ENCODE peak calls at places on chromosomes 12 and 14, in five cellular contexts. S is ELR, G is hypothalamus, A is spleen, H is COR-L47. J is an unnamed sample.

GRCh38 chr12:39935275-39935674 is 170.6 kb downstream of the SLC2A13 start:
- DNase-seq in S (peak; percentile 17), G (no peak), A (no peak), H (no peak), J (no peak)

GRCh38 chr14:20679907-20680306 is 4.5 kb upstream of the RNASE4 start:
- DNase-seq in S (peak; percentile 56), G (no peak), A (no peak), H (no peak), J (no peak)

GRCh38 chr14:96797943-96798349 is 764 bp downstream of the VRK1 start:
- DNase-seq in S (no peak), G (no peak), A (no peak), H (no peak), J (no peak)

GRCh38 chr12:32894566-32894965 is 2.0 kb downstream of the PKP2 start:
- DNase-seq in S (no peak), G (no peak), A (no peak), H (no peak), J (no peak)

GRCh38 chr14:68977741-68978549 is 1.2 kb downstream of the ACTN1 start:
- DNase-seq in S (peak; percentile 95), G (peak; percentile 30), A (peak; percentile 91), H (peak; percentile 17), J (peak; percentile 9)

GRCh38 chr14:90060312-90060964 is 1.4 kb upstream of the KCNK13 start:
- DNase-seq in S (peak; percentile 68), G (peak; percentile 57), A (no peak), H (peak; percentile 53), J (peak; percentile 57)

GRCh38 chr14:59507063-59507751 is 22.9 kb downstream of the JKAMP start:
- DNase-seq in S (peak; percentile 63), G (no peak), A (no peak), H (peak; percentile 70), J (peak; percentile 67)

GRCh38 chr12:65765436-65765813 is 58.9 kb upstream of the HMGA2 start:
- DNase-seq in S (peak; percentile 65), G (no peak), A (no peak), H (no peak), J (no peak)

GRCh38 chr12:53194973-53195372 is 12.1 kb downstream of the ITGB7 start:
- DNase-seq in S (no peak), G (no peak), A (no peak), H (no peak), J (no peak)

GRCh38 chr12:105986779-105987686 is 151.7 kb downstream of the NUAK1 start:
- DNase-seq in S (peak; percentile 39), G (no peak), A (no peak), H (no peak), J (no peak)

GRCh38 chr12:47870175-47870781 is 34.5 kb downstream of the VDR start:
- DNase-seq in S (peak; percentile 64), G (no peak), A (peak; percentile 67), H (no peak), J (no peak)

GRCh38 chr12:127363392-127363791 is 903.6 kb upstream of the TMEM132C start:
- DNase-seq in S (peak; percentile 57), G (no peak), A (no peak), H (no peak), J (no peak)

GRCh38 chr14:22184157-22185025 is 404.6 kb downstream of the DAD1 start:
- DNase-seq in S (peak; percentile 2), G (no peak), A (no peak), H (no peak), J (no peak)

GRCh38 chr14:85856430-85856829 is 326.5 kb downstream of the FLRT2 start:
- DNase-seq in S (no peak), G (no peak), A (no peak), H (no peak), J (no peak)

GRCh38 chr12:91434081-91434480 is 251.5 kb upstream of the DCN start:
- DNase-seq in S (no peak), G (no peak), A (no peak), H (no peak), J (no peak)

GRCh38 chr12:106583578-106584103 is 837 bp downstream of the RFX4 start:
- DNase-seq in S (peak; percentile 6), G (no peak), A (no peak), H (no peak), J (no peak)

GRCh38 chr12:90543393-90543792 is 411.6 kb downstream of the CCER1 start:
- DNase-seq in S (peak; percentile 55), G (no peak), A (no peak), H (no peak), J (no peak)

GRCh38 chr14:77024171-77024627 is 4.3 kb downstream of the IRF2BPL start:
- DNase-seq in S (peak; percentile 33), G (no peak), A (no peak), H (no peak), J (peak; percentile 66)

GRCh38 chr12:33670284-33670683 is 230.7 kb upstream of the SYT10 start:
- DNase-seq in S (no peak), G (no peak), A (no peak), H (no peak), J (no peak)

GRCh38 chr12:130916251-130916911 is 37.3 kb upstream of the ADGRD1 start:
- DNase-seq in S (peak; percentile 33), G (peak; percentile 62), A (peak; percentile 78), H (peak; percentile 52), J (peak; percentile 53)

GRCh38 chr12:122064034-122064777 is 14.3 kb upstream of the MLXIP start:
- DNase-seq in S (peak; percentile 89), G (peak; percentile 60), A (peak; percentile 84), H (peak; percentile 53), J (peak; percentile 78)

GRCh38 chr12:96212456-96213375 is 18.5 kb downstream of the ELK3 start:
- DNase-seq in S (no peak), G (no peak), A (no peak), H (no peak), J (no peak)